ENCODE peak calls at places on chromosome 16, in five cellular contexts. One of them, this sample, is unnamed.

GRCh38 chr16:261031-261691 is 14.6 kb downstream of the RGS11 start:
- DNase-seq in suprapubic skin: no peak
- DNase-seq in sigmoid colon: no peak
- DNase-seq in transverse colon: no peak
- DNase-seq in SK-N-SH: no peak
- DNase-seq in this sample: no peak

GRCh38 chr16:74660383-74660782 is 6.3 kb downstream of the RFWD3 start:
- DNase-seq in suprapubic skin: no peak
- DNase-seq in sigmoid colon: no peak
- DNase-seq in transverse colon: no peak
- DNase-seq in SK-N-SH: no peak
- DNase-seq in this sample: no peak

GRCh38 chr16:12255473-12255872 is 278.9 kb downstream of the SNX29 start:
- DNase-seq in suprapubic skin: no peak
- DNase-seq in sigmoid colon: no peak
- DNase-seq in transverse colon: no peak
- DNase-seq in SK-N-SH: no peak
- DNase-seq in this sample: no peak

GRCh38 chr16:83005653-83006160 is 378.9 kb downstream of the CDH13 start:
- DNase-seq in suprapubic skin: no peak
- DNase-seq in sigmoid colon: no peak
- DNase-seq in transverse colon: no peak
- DNase-seq in SK-N-SH: no peak
- DNase-seq in this sample: no peak

GRCh38 chr16:55000595-55000994 is 69.9 kb downstream of the IRX5 start:
- DNase-seq in suprapubic skin: no peak
- DNase-seq in sigmoid colon: no peak
- DNase-seq in transverse colon: no peak
- DNase-seq in SK-N-SH: no peak
- DNase-seq in this sample: no peak

GRCh38 chr16:65531475-65531874 is 409.6 kb upstream of the CDH11 start:
- DNase-seq in suprapubic skin: no peak
- DNase-seq in sigmoid colon: no peak
- DNase-seq in transverse colon: no peak
- DNase-seq in SK-N-SH: no peak
- DNase-seq in this sample: no peak

GRCh38 chr16:69404275-69404805 is 18.5 kb upstream of the TERF2 start:
- DNase-seq in suprapubic skin: no peak
- DNase-seq in sigmoid colon: no peak
- DNase-seq in transverse colon: peak
- DNase-seq in SK-N-SH: no peak
- DNase-seq in this sample: no peak

GRCh38 chr16:75244225-75244792 is 7.1 kb downstream of the BCAR1 start:
- DNase-seq in suprapubic skin: peak
- DNase-seq in sigmoid colon: peak
- DNase-seq in transverse colon: peak
- DNase-seq in SK-N-SH: no peak
- DNase-seq in this sample: no peak

GRCh38 chr16:79422061-79422460 is 178.5 kb downstream of the MAF start:
- DNase-seq in suprapubic skin: no peak
- DNase-seq in sigmoid colon: no peak
- DNase-seq in transverse colon: no peak
- DNase-seq in SK-N-SH: no peak
- DNase-seq in this sample: no peak

GRCh38 chr16:10314811-10315210 is 71.0 kb upstream of the ATF7IP2 start:
- DNase-seq in suprapubic skin: no peak
- DNase-seq in sigmoid colon: no peak
- DNase-seq in transverse colon: no peak
- DNase-seq in SK-N-SH: peak
- DNase-seq in this sample: no peak

GRCh38 chr16:28042856-28043255 is 20.7 kb downstream of the GSG1L start:
- DNase-seq in suprapubic skin: no peak
- DNase-seq in sigmoid colon: no peak
- DNase-seq in transverse colon: no peak
- DNase-seq in SK-N-SH: no peak
- DNase-seq in this sample: no peak

GRCh38 chr16:72847187-72848044 is 200.5 kb downstream of the ZFHX3 start:
- DNase-seq in suprapubic skin: no peak
- DNase-seq in sigmoid colon: no peak
- DNase-seq in transverse colon: no peak
- DNase-seq in SK-N-SH: peak
- DNase-seq in this sample: no peak

GRCh38 chr16:81767987-81768592 is 11.0 kb upstream of the PLCG2 start:
- DNase-seq in suprapubic skin: no peak
- DNase-seq in sigmoid colon: no peak
- DNase-seq in transverse colon: no peak
- DNase-seq in SK-N-SH: no peak
- DNase-seq in this sample: no peak

GRCh38 chr16:86418981-86419380 is 91.3 kb upstream of the FOXF1 start:
- DNase-seq in suprapubic skin: no peak
- DNase-seq in sigmoid colon: no peak
- DNase-seq in transverse colon: no peak
- DNase-seq in SK-N-SH: no peak
- DNase-seq in this sample: no peak

GRCh38 chr16:8718753-8719386 is 44.5 kb downstream of the ABAT start:
- DNase-seq in suprapubic skin: no peak
- DNase-seq in sigmoid colon: no peak
- DNase-seq in transverse colon: no peak
- DNase-seq in SK-N-SH: no peak
- DNase-seq in this sample: no peak

GRCh38 chr16:17972460-17972943 is 364.0 kb downstream of the NPIPA8 start:
- DNase-seq in suprapubic skin: peak
- DNase-seq in sigmoid colon: no peak
- DNase-seq in transverse colon: no peak
- DNase-seq in SK-N-SH: peak
- DNase-seq in this sample: no peak

GRCh38 chr16:56357765-56358322 is 67.5 kb downstream of the AMFR start:
- DNase-seq in suprapubic skin: peak
- DNase-seq in sigmoid colon: peak
- DNase-seq in transverse colon: peak
- DNase-seq in SK-N-SH: peak
- DNase-seq in this sample: peak

GRCh38 chr16:351804-352520 is 561 bp downstream of the AXIN1 start:
- DNase-seq in suprapubic skin: peak
- DNase-seq in sigmoid colon: no peak
- DNase-seq in transverse colon: peak
- DNase-seq in SK-N-SH: no peak
- DNase-seq in this sample: peak

GRCh38 chr16:3027983-3028715 is 4.3 kb downstream of the THOC6 start:
- DNase-seq in suprapubic skin: peak
- DNase-seq in sigmoid colon: peak
- DNase-seq in transverse colon: peak
- DNase-seq in SK-N-SH: peak
- DNase-seq in this sample: peak

GRCh38 chr16:85168732-85169256 is 56.5 kb upstream of the CIBAR2 start:
- DNase-seq in suprapubic skin: peak
- DNase-seq in sigmoid colon: peak
- DNase-seq in transverse colon: peak
- DNase-seq in SK-N-SH: peak
- DNase-seq in this sample: peak

GRCh38 chr16:2178321-2179106 is 17.9 kb downstream of the CASKIN1 start:
- DNase-seq in suprapubic skin: no peak
- DNase-seq in sigmoid colon: no peak
- DNase-seq in transverse colon: no peak
- DNase-seq in SK-N-SH: peak
- DNase-seq in this sample: peak

GRCh38 chr16:71537643-71538042 is 11.4 kb downstream of the CHST4 start:
- DNase-seq in suprapubic skin: no peak
- DNase-seq in sigmoid colon: no peak
- DNase-seq in transverse colon: peak
- DNase-seq in SK-N-SH: peak
- DNase-seq in this sample: no peak

GRCh38 chr16:1260101-1260670 is 4.3 kb downstream of the TPSD1 start:
- DNase-seq in suprapubic skin: peak
- DNase-seq in sigmoid colon: no peak
- DNase-seq in transverse colon: no peak
- DNase-seq in SK-N-SH: no peak
- DNase-seq in this sample: no peak

GRCh38 chr16:61871837-61872777 is 164.1 kb downstream of the CDH8 start:
- DNase-seq in suprapubic skin: no peak
- DNase-seq in sigmoid colon: no peak
- DNase-seq in transverse colon: no peak
- DNase-seq in SK-N-SH: no peak
- DNase-seq in this sample: no peak

GRCh38 chr16:61872778-61873119 is 163.5 kb downstream of the CDH8 start:
- DNase-seq in suprapubic skin: no peak
- DNase-seq in sigmoid colon: no peak
- DNase-seq in transverse colon: no peak
- DNase-seq in SK-N-SH: no peak
- DNase-seq in this sample: no peak
- TF ChIP-seq EP300 in suprapubic skin: no peak
- TF ChIP-seq EP300 in sigmoid colon: no peak
- TF ChIP-seq EP300 in transverse colon: no peak
- TF ChIP-seq EP300 in SK-N-SH: no peak
- TF ChIP-seq EP300 in this sample: no peak

GRCh38 chr16:58639836-58640235 is 10.2 kb upstream of the CNOT1 start:
- DNase-seq in suprapubic skin: no peak
- DNase-seq in sigmoid colon: no peak
- DNase-seq in transverse colon: no peak
- DNase-seq in SK-N-SH: no peak
- DNase-seq in this sample: no peak
- TF ChIP-seq POLR2AphosphoS5 in suprapubic skin: no peak
- TF ChIP-seq POLR2AphosphoS5 in sigmoid colon: no peak
- TF ChIP-seq POLR2AphosphoS5 in transverse colon: no peak
- TF ChIP-seq POLR2AphosphoS5 in SK-N-SH: no peak
- TF ChIP-seq POLR2AphosphoS5 in this sample: no peak

GRCh38 chr16:88466175-88466862 is 13.2 kb downstream of the ZFPM1 start:
- DNase-seq in suprapubic skin: no peak
- DNase-seq in sigmoid colon: no peak
- DNase-seq in transverse colon: no peak
- DNase-seq in SK-N-SH: no peak
- DNase-seq in this sample: no peak

GRCh38 chr16:88466949-88467348 is 13.9 kb downstream of the ZFPM1 start:
- DNase-seq in suprapubic skin: no peak
- DNase-seq in sigmoid colon: no peak
- DNase-seq in transverse colon: no peak
- DNase-seq in SK-N-SH: no peak
- DNase-seq in this sample: no peak

GRCh38 chr16:88468289-88469129 is 15.4 kb downstream of the ZFPM1 start:
- DNase-seq in suprapubic skin: no peak
- DNase-seq in sigmoid colon: no peak
- DNase-seq in transverse colon: no peak
- DNase-seq in SK-N-SH: peak
- DNase-seq in this sample: no peak

GRCh38 chr16:88465387-88465983 is 12.4 kb downstream of the ZFPM1 start:
- DNase-seq in suprapubic skin: no peak
- DNase-seq in sigmoid colon: no peak
- DNase-seq in transverse colon: no peak
- DNase-seq in SK-N-SH: no peak
- DNase-seq in this sample: no peak

GRCh38 chr16:88467433-88468051 is 14.5 kb downstream of the ZFPM1 start:
- DNase-seq in suprapubic skin: no peak
- DNase-seq in sigmoid colon: no peak
- DNase-seq in transverse colon: no peak
- DNase-seq in SK-N-SH: no peak
- DNase-seq in this sample: no peak
- TF ChIP-seq EP300 in suprapubic skin: no peak
- TF ChIP-seq EP300 in sigmoid colon: no peak
- TF ChIP-seq EP300 in transverse colon: no peak
- TF ChIP-seq EP300 in SK-N-SH: no peak
- TF ChIP-seq EP300 in this sample: no peak

GRCh38 chr16:53518550-53519416 is 15.8 kb upstream of the AKTIP start:
- DNase-seq in suprapubic skin: peak
- DNase-seq in sigmoid colon: no peak
- DNase-seq in transverse colon: peak
- DNase-seq in SK-N-SH: no peak
- DNase-seq in this sample: no peak
- TF ChIP-seq POLR2AphosphoS5 in suprapubic skin: no peak
- TF ChIP-seq POLR2AphosphoS5 in sigmoid colon: peak
- TF ChIP-seq POLR2AphosphoS5 in transverse colon: peak
- TF ChIP-seq POLR2AphosphoS5 in SK-N-SH: no peak
- TF ChIP-seq POLR2AphosphoS5 in this sample: peak

DNA sequence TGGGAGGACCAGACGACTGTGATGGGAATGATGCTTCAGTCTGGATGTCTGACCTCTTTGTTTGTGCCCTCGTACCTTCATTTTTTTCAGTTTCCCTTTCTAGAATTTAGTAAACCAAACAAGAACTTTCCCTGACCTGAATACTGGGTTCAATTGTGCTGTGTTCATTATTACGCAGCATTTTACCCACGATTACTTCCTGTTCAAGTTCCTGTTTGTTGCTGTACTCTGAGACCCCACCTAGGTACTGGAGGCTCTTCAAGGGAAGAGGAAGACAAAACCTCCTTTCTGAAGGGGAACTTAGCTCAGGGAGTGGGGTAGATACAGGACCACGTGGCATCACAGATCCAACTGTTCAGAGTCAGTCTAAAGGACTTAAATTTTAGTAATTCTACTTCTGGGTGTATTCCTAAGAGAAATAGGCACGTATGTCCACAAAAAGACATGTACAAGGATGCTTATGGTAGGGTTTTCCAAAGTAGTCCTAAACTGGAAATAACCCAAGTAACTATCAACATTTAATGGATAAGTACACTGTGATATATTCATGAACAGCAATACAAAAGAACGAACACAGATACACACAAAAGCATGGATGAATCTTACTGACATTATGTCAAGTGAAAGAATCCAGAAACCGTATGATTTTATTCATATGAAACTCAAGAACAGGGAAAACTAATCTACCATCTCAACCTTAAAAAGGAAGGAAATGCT is 9.1 kb upstream of the PRKCB start:
- DNase-seq in suprapubic skin: no peak
- DNase-seq in sigmoid colon: no peak
- DNase-seq in transverse colon: no peak
- DNase-seq in SK-N-SH: no peak
- DNase-seq in this sample: no peak
- TF ChIP-seq EP300 in suprapubic skin: no peak
- TF ChIP-seq EP300 in sigmoid colon: no peak
- TF ChIP-seq EP300 in transverse colon: no peak
- TF ChIP-seq EP300 in SK-N-SH: no peak
- TF ChIP-seq EP300 in this sample: no peak

GRCh38 chr16:57985204-57986121 is 14.5 kb upstream of the CNGB1 start:
- DNase-seq in suprapubic skin: peak
- DNase-seq in sigmoid colon: peak
- DNase-seq in transverse colon: no peak
- DNase-seq in SK-N-SH: peak
- DNase-seq in this sample: peak

GRCh38 chr16:57987441-57988177 is 12.9 kb downstream of the ZNF319 start:
- DNase-seq in suprapubic skin: peak
- DNase-seq in sigmoid colon: no peak
- DNase-seq in transverse colon: no peak
- DNase-seq in SK-N-SH: no peak
- DNase-seq in this sample: no peak

GRCh38 chr16:57982345-57982744 is 11.4 kb upstream of the CNGB1 start:
- DNase-seq in suprapubic skin: no peak
- DNase-seq in sigmoid colon: no peak
- DNase-seq in transverse colon: no peak
- DNase-seq in SK-N-SH: no peak
- DNase-seq in this sample: no peak

GRCh38 chr16:57986196-57986595 is 14.3 kb downstream of the ZNF319 start:
- DNase-seq in suprapubic skin: peak
- DNase-seq in sigmoid colon: peak
- DNase-seq in transverse colon: no peak
- DNase-seq in SK-N-SH: no peak
- DNase-seq in this sample: no peak

GRCh38 chr16:57984443-57985203 is 13.7 kb upstream of the CNGB1 start:
- DNase-seq in suprapubic skin: peak
- DNase-seq in sigmoid colon: peak
- DNase-seq in transverse colon: peak
- DNase-seq in SK-N-SH: peak
- DNase-seq in this sample: peak
- TF ChIP-seq POLR2AphosphoS5 in suprapubic skin: no peak
- TF ChIP-seq POLR2AphosphoS5 in sigmoid colon: no peak
- TF ChIP-seq POLR2AphosphoS5 in transverse colon: no peak
- TF ChIP-seq POLR2AphosphoS5 in SK-N-SH: no peak
- TF ChIP-seq POLR2AphosphoS5 in this sample: no peak

This sample was measured in upper lobe of left lung.